ENCODE peak calls at places on chromosomes 1 and 21, in nine cellular contexts. U is stimulated activated CD4-positive, alpha-beta T cell treated with anti-CD3 and anti-CD28 coated beads, Interleukin-4, amount 100 ng/mL, for 24 hours; E is GM04504; I is activated T-helper 1 cell treated with anti-CD3 and anti-CD28 coated beads, Interleukin-2, amount 50 U/mL, for 16 hours; V is T-helper 1 cell; D is upper lobe of right lung; A is iris pigment epithelial cell; Q is activated CD4-positive, CD25-positive, alpha-beta regulatory T cell; S is HepG2. M is an unnamed sample.

GRCh38 chr21:45514311-45515021 is 27.8 kb downstream of the SLC19A1 start:
- DNase-seq in V (no peak), D (peak), Q (no peak), S (no peak), E (no peak), U (no peak), I (no peak), A (no peak), M (no peak)

GRCh38 chr1:158836038-158836437 is 4.9 kb downstream of the MNDA start:
- DNase-seq in D (no peak), V (no peak), U (no peak), I (no peak), Q (no peak), S (no peak), E (no peak), A (no peak), M (no peak)

GRCh38 chr1:53696578-53696977 is 42.4 kb downstream of the GLIS1 start:
- DNase-seq in V (no peak), Q (no peak), I (no peak), U (no peak), E (no peak), A (no peak), S (no peak), D (no peak), M (no peak)

GRCh38 chr21:15058718-15059316 is 6.0 kb downstream of the NRIP1 start:
- DNase-seq in S (no peak), Q (no peak), D (no peak), U (no peak), E (no peak), I (no peak), A (peak), V (no peak), M (no peak)

GRCh38 chr1:45187735-45188134 is 18.7 kb downstream of the ZSWIM5 start:
- DNase-seq in D (no peak), S (no peak), A (peak), E (no peak), U (no peak), I (no peak), Q (no peak), V (no peak), M (no peak)

GRCh38 chr1:150127464-150127863 is 22.3 kb upstream of the PLEKHO1 start:
- DNase-seq in D (no peak), V (no peak), A (no peak), S (no peak), E (no peak), Q (no peak), I (no peak), U (no peak), M (no peak)

GRCh38 chr21:37429356-37429755 is 62.8 kb downstream of the DYRK1A start:
- DNase-seq in Q (no peak), I (no peak), U (no peak), V (no peak), D (no peak), A (no peak), E (no peak), S (no peak), M (no peak)

GRCh38 chr1:201180133-201180532 is 10.5 kb upstream of the IGFN1 start:
- DNase-seq in D (no peak), I (no peak), A (no peak), Q (no peak), U (no peak), E (no peak), V (no peak), S (no peak), M (no peak)

GRCh38 chr1:20710450-20711284 is 7.1 kb downstream of the KIF17 start:
- DNase-seq in A (no peak), Q (no peak), S (no peak), V (no peak), E (no peak), U (no peak), D (no peak), I (no peak), M (no peak)

GRCh38 chr1:44239961-44240371 is 26.7 kb downstream of the DMAP1 start:
- DNase-seq in S (no peak), Q (no peak), I (no peak), U (no peak), V (no peak), E (no peak), A (peak), D (no peak), M (no peak)

GRCh38 chr1:98439471-98439870 is 222.1 kb upstream of the SNX7 start:
- DNase-seq in U (no peak), A (no peak), I (no peak), S (no peak), E (no peak), V (no peak), D (no peak), Q (no peak), M (no peak)

GRCh38 chr1:21670956-21671902 is 2.1 kb upstream of the RAP1GAP start:
- DNase-seq in D (no peak), E (no peak), V (no peak), U (no peak), S (no peak), A (no peak), Q (no peak), I (no peak), M (no peak)

GRCh38 chr1:54137532-54138061 is 15.2 kb downstream of the CDCP2 start:
- DNase-seq in A (peak), S (no peak), D (no peak), U (no peak), V (no peak), Q (no peak), E (no peak), I (no peak), M (no peak)

GRCh38 chr1:211606914-211607751 is 28.2 kb upstream of the SLC30A1 start:
- DNase-seq in S (no peak), A (peak), V (no peak), Q (no peak), I (no peak), D (peak), E (no peak), U (no peak), M (no peak)

GRCh38 chr1:215257280-215257679 is 174.7 kb downstream of the KCNK2 start:
- DNase-seq in Q (no peak), D (no peak), V (no peak), S (no peak), I (no peak), E (no peak), U (no peak), A (peak), M (no peak)

GRCh38 chr1:29332204-29332603 is 95.9 kb downstream of the PTPRU start:
- DNase-seq in S (peak), I (no peak), D (peak), E (no peak), Q (no peak), U (no peak), A (peak), V (no peak), M (no peak)

GRCh38 chr1:20126041-20126805 is 6.9 kb upstream of the PLA2G2D start:
- DNase-seq in A (no peak), I (no peak), V (no peak), S (no peak), U (no peak), D (peak), Q (no peak), E (no peak), M (no peak)

GRCh38 chr21:26110703-26111102 is 59.9 kb downstream of the APP start:
- DNase-seq in U (no peak), V (no peak), D (no peak), I (no peak), S (no peak), A (no peak), E (no peak), Q (no peak), M (no peak)

GRCh38 chr1:3372317-3372716 is 82.1 kb upstream of the ARHGEF16 start:
- DNase-seq in S (no peak), U (no peak), V (no peak), D (no peak), I (no peak), E (no peak), Q (no peak), A (no peak), M (peak)

GRCh38 chr1:6136516-6137220 is 43.5 kb downstream of the CHD5 start:
- DNase-seq in D (peak), U (no peak), I (no peak), Q (no peak), A (no peak), E (no peak), V (no peak), S (no peak), M (no peak)

M was measured in CD8-positive, alpha-beta memory T cell.